ENCODE peak calls at places on chromosomes 13 and 19, in eight cellular contexts. I is adrenal gland; G is cardiac muscle cell; X is heart left ventricle; P is CD4-positive, CD25-positive, alpha-beta regulatory T cell; M is heart right ventricle; B is CD8-positive, alpha-beta memory T cell; V is neuronal stem cell. L is an unnamed sample. For H3K4me1 and H3K27me3, the result is how much of the 10 kb centered on the place peaks cover.

GRCh38 chr13:83995930-83996329 is 113.7 kb upstream of the SLITRK1 start:
- DNase-seq in I (no peak), G (no peak), X (no peak), P (no peak), M (no peak), B (no peak), V (no peak), L (no peak)

GRCh38 chr13:36915891-36916640 is 4.0 kb downstream of the SMAD9 start:
- DNase-seq in I (no peak), G (no peak), X (no peak), P (no peak), M (no peak), B (no peak), V (no peak), L (no peak)

GRCh38 chr13:114062341-114062740 is 70.1 kb downstream of the RASA3 start:
- DNase-seq in I (no peak), G (no peak), X (no peak), P (no peak), M (no peak), B (no peak), V (no peak), L (no peak)

GRCh38 chr13:50449465-50449864 is 394.0 kb downstream of the DLEU7 start:
- DNase-seq in I (no peak), G (no peak), X (no peak), P (no peak), M (no peak), B (no peak), V (no peak), L (no peak)

GRCh38 chr13:49586717-49587116 is 1.4 kb upstream of the RCBTB1 start:
- DNase-seq in I (no peak), G (no peak), X (no peak), P (no peak), M (no peak), B (no peak), V (no peak), L (no peak)

GRCh38 chr13:19062801-19063200 is 118.8 kb downstream of the TUBA3C start:
- DNase-seq in I (no peak), G (no peak), X (no peak), P (no peak), M (no peak), B (no peak), V (no peak), L (no peak)

GRCh38 chr19:52066258-52066866 is 17.7 kb upstream of the ZNF432 start:
- DNase-seq in I (no peak), G (no peak), X (no peak), P (no peak), M (no peak), B (no peak), V (no peak), L (no peak)

GRCh38 chr13:95571941-95572340 is 19.4 kb downstream of the CLDN10 start:
- DNase-seq in I (no peak), G (no peak), X (no peak), P (no peak), M (no peak), B (no peak), V (no peak), L (no peak)

GRCh38 chr13:36919206-36919832 is 719 bp downstream of the SMAD9 start:
- DNase-seq in I (peak), G (peak), X (peak), P (no peak), M (peak), B (no peak), V (peak), L (no peak)

GRCh38 chr13:31038834-31039552 is 106.5 kb downstream of the TEX26 start:
- DNase-seq in I (no peak), G (no peak), X (no peak), P (no peak), M (no peak), B (no peak), V (no peak), L (peak)

GRCh38 chr13:101447852-101448251 is 4.6 kb upstream of the ITGBL1 start:
- DNase-seq in I (no peak), G (no peak), X (no peak), P (no peak), M (no peak), B (no peak), V (no peak), L (peak)

GRCh38 chr13:49776871-49777270 is 15.6 kb downstream of the KPNA3 start:
- DNase-seq in I (no peak), G (no peak), X (no peak), P (no peak), M (no peak), B (no peak), V (no peak), L (peak)

GRCh38 chr19:8126008-8126407 is 23.4 kb downstream of the FBN3 start:
- DNase-seq in I (no peak), G (no peak), X (no peak), P (no peak), M (no peak), B (no peak), V (no peak), L (no peak)

GRCh38 chr13:56351041-56351440 is 789.7 kb upstream of the PRR20A start:
- DNase-seq in I (no peak), G (peak), X (no peak), P (no peak), M (no peak), B (no peak), V (no peak), L (no peak)

GRCh38 chr13:40341086-40341471 is 325.4 kb downstream of the FOXO1 start:
- DNase-seq in I (no peak), G (no peak), X (no peak), P (no peak), M (no peak), B (no peak), V (peak), L (no peak)

GRCh38 chr19:784541-784940 is 12.7 kb upstream of the PTBP1 start:
- DNase-seq in I (no peak), G (no peak), X (no peak), P (no peak), M (no peak), B (no peak), V (no peak), L (no peak)

GRCh38 chr13:41763772-41764171 is 197.1 kb downstream of the VWA8 start:
- DNase-seq in I (no peak), G (no peak), X (no peak), P (no peak), M (no peak), B (no peak), V (no peak), L (no peak)

GRCh38 chr13:39887424-39887823 is 232.0 kb downstream of the COG6 start:
- DNase-seq in I (no peak), G (no peak), X (no peak), P (no peak), M (no peak), B (no peak), V (no peak), L (no peak)

GRCh38 chr13:30895773-30896172 is 10.3 kb upstream of the MEDAG start:
- DNase-seq in I (no peak), G (peak), X (peak), P (no peak), M (peak), B (no peak), V (no peak), L (peak)

GRCh38 chr19:42092350-42092749 is 16.4 kb downstream of the ZNF574 start:
- DNase-seq in I (no peak), G (no peak), X (no peak), P (peak), M (no peak), B (no peak), V (no peak), L (no peak)

GRCh38 chr19:48372904-48373303 is 8.7 kb downstream of the SYNGR4 start:
- DNase-seq in I (no peak), G (no peak), X (no peak), P (no peak), M (no peak), B (no peak), V (no peak), L (no peak)
- H3K4me1 ChIP-seq in I (under half), G (under half), X (under half), P (under half), M (under half), B (under half), V (under half), L (under half)

DNA sequence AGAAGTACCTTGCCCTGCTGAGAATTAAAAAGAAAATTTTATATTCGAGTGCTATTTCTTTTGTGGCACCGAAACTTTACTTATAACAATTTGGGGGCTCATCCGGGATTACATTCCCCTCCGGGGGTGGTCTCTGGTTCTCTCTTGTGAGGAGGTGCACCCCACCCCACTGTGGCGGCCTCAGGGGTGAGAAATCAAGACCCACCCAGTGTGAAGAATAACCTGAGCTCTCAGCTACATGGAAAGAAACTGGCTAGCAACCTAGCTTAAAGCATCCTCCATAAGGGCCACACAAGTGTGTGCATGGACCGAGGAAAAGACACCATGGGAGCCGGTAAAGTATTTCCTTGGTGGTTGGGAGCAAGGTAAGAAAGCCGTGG is 50.9 kb upstream of the ANKRD10 start:
- DNase-seq in I (no peak), G (no peak), X (no peak), P (no peak), M (no peak), B (no peak), V (no peak), L (no peak)
- H3K27ac ChIP-seq in I (no peak), G (no peak), X (no peak), P (peak), M (no peak), B (peak), V (no peak), L (peak)

GRCh38 chr13:28492527-28493367 is 2.2 kb downstream of the FLT1 start:
- DNase-seq in I (no peak), G (peak), X (no peak), P (no peak), M (no peak), B (peak), V (peak), L (no peak)

GRCh38 chr13:28493740-28494536 is 990 bp downstream of the FLT1 start:
- DNase-seq in I (no peak), G (peak), X (peak), P (no peak), M (peak), B (no peak), V (peak), L (no peak)

GRCh38 chr13:28494861-28495585 is at the start of gene FLT1:
- DNase-seq in I (peak), G (peak), X (peak), P (no peak), M (peak), B (peak), V (peak), L (no peak)

GRCh38 chr13:28495586-28496564 is 947 bp upstream of the FLT1 start:
- DNase-seq in I (no peak), G (no peak), X (no peak), P (no peak), M (no peak), B (no peak), V (no peak), L (no peak)

GRCh38 chr13:28494537-28494860 is 429 bp downstream of the FLT1 start:
- DNase-seq in I (peak), G (no peak), X (peak), P (no peak), M (no peak), B (no peak), V (peak), L (peak)
- H3K27me3 ChIP-seq in I (half or more), G (under half), X (half or more), P (under half), M (under half), B (under half), V (under half), L (half or more)

GRCh38 chr19:48632692-48633147 is 4.5 kb downstream of the DBP start:
- DNase-seq in I (peak), G (no peak), X (no peak), P (no peak), M (no peak), B (no peak), V (no peak), L (no peak)
- H3K4me1 ChIP-seq in I (half or more), G (under half), X (half or more), P (under half), M (half or more), B (under half), V (under half), L (under half)

GRCh38 chr13:44231786-44232516 is 141.7 kb upstream of the SERP2 start:
- DNase-seq in I (peak), G (no peak), X (no peak), P (no peak), M (peak), B (no peak), V (peak), L (peak)
- H3K27ac ChIP-seq in I (peak), G (no peak), X (no peak), P (no peak), M (no peak), B (no peak), V (peak), L (peak)

GRCh38 chr19:35868172-35868822 is at the start of gene APLP1:
- DNase-seq in I (peak), G (peak), X (peak), P (peak), M (peak), B (peak), V (peak), L (no peak)
- H3K27me3 ChIP-seq in I (under half), G (under half), X (under half), P (under half), M (under half), B (under half), V (under half), L (under half)

L was measured in foreskin keratinocyte.